ENCODE peak calls at places on chromosomes 11 and 22, in four cellular contexts. One of them, this sample, is unnamed.

GRCh38 chr11:131691558-131692041 is 321.2 kb downstream of the NTM start:
- DNase-seq in activated CD4-positive, alpha-beta T cell treated with anti-CD3 and anti-CD28 coated beads for 36 hours: peak; percentile 70
- DNase-seq in esophagus squamous epithelium: no peak
- DNase-seq in EL: peak; percentile 27
- DNase-seq in this sample: no peak

GRCh38 chr11:46697303-46697702 is 3.1 kb downstream of the ARHGAP1 start:
- DNase-seq in EL: no peak
- DNase-seq in activated CD4-positive, alpha-beta T cell treated with anti-CD3 and anti-CD28 coated beads for 36 hours: no peak
- DNase-seq in esophagus squamous epithelium: no peak
- DNase-seq in this sample: no peak

GRCh38 chr22:49686495-49687219 is 141.0 kb downstream of the BRD1 start:
- DNase-seq in activated CD4-positive, alpha-beta T cell treated with anti-CD3 and anti-CD28 coated beads for 36 hours: no peak
- DNase-seq in EL: no peak
- DNase-seq in esophagus squamous epithelium: no peak
- DNase-seq in this sample: no peak

GRCh38 chr11:106457727-106458126 is 380.3 kb downstream of the AASDHPPT start:
- DNase-seq in EL: peak; percentile 19
- DNase-seq in esophagus squamous epithelium: no peak
- DNase-seq in activated CD4-positive, alpha-beta T cell treated with anti-CD3 and anti-CD28 coated beads for 36 hours: no peak
- DNase-seq in this sample: no peak

GRCh38 chr11:86676533-86677154 is 4.2 kb upstream of the ME3 start:
- DNase-seq in esophagus squamous epithelium: no peak
- DNase-seq in activated CD4-positive, alpha-beta T cell treated with anti-CD3 and anti-CD28 coated beads for 36 hours: peak; percentile 25
- DNase-seq in EL: peak; percentile 29
- DNase-seq in this sample: no peak

GRCh38 chr11:8765294-8765693 is 82.7 kb downstream of the RPL27A start:
- DNase-seq in activated CD4-positive, alpha-beta T cell treated with anti-CD3 and anti-CD28 coated beads for 36 hours: no peak
- DNase-seq in esophagus squamous epithelium: no peak
- DNase-seq in EL: peak; percentile 84
- DNase-seq in this sample: no peak

GRCh38 chr11:46381836-46382643 is 571 bp downstream of the MDK start:
- DNase-seq in esophagus squamous epithelium: no peak
- DNase-seq in activated CD4-positive, alpha-beta T cell treated with anti-CD3 and anti-CD28 coated beads for 36 hours: peak; percentile 62
- DNase-seq in EL: peak; percentile 44
- DNase-seq in this sample: peak; percentile 61

GRCh38 chr11:118799372-118799771 is 8.4 kb upstream of the DDX6 start:
- DNase-seq in EL: no peak
- DNase-seq in activated CD4-positive, alpha-beta T cell treated with anti-CD3 and anti-CD28 coated beads for 36 hours: no peak
- DNase-seq in esophagus squamous epithelium: no peak
- DNase-seq in this sample: no peak

GRCh38 chr11:76249195-76249741 is 43.0 kb upstream of the WNT11 start:
- DNase-seq in EL: no peak
- DNase-seq in esophagus squamous epithelium: no peak
- DNase-seq in activated CD4-positive, alpha-beta T cell treated with anti-CD3 and anti-CD28 coated beads for 36 hours: no peak
- DNase-seq in this sample: no peak

GRCh38 chr11:26149585-26149984 is 182.3 kb upstream of the ANO3 start:
- DNase-seq in esophagus squamous epithelium: no peak
- DNase-seq in activated CD4-positive, alpha-beta T cell treated with anti-CD3 and anti-CD28 coated beads for 36 hours: no peak
- DNase-seq in EL: no peak
- DNase-seq in this sample: no peak

GRCh38 chr11:15645201-15645600 is 530.5 kb downstream of the INSC start:
- DNase-seq in EL: no peak
- DNase-seq in activated CD4-positive, alpha-beta T cell treated with anti-CD3 and anti-CD28 coated beads for 36 hours: no peak
- DNase-seq in esophagus squamous epithelium: no peak
- DNase-seq in this sample: no peak

GRCh38 chr22:42946551-42947198 is 68.3 kb downstream of the PACSIN2 start:
- DNase-seq in activated CD4-positive, alpha-beta T cell treated with anti-CD3 and anti-CD28 coated beads for 36 hours: no peak
- DNase-seq in EL: no peak
- DNase-seq in esophagus squamous epithelium: no peak
- DNase-seq in this sample: no peak

GRCh38 chr11:13221722-13222121 is 55.9 kb upstream of the BMAL1 start:
- DNase-seq in activated CD4-positive, alpha-beta T cell treated with anti-CD3 and anti-CD28 coated beads for 36 hours: no peak
- DNase-seq in esophagus squamous epithelium: no peak
- DNase-seq in EL: no peak
- DNase-seq in this sample: no peak

GRCh38 chr22:20783844-20784723 is 10.2 kb downstream of the SERPIND1 start:
- DNase-seq in EL: peak; percentile 70
- DNase-seq in activated CD4-positive, alpha-beta T cell treated with anti-CD3 and anti-CD28 coated beads for 36 hours: peak; percentile 66
- DNase-seq in esophagus squamous epithelium: no peak
- DNase-seq in this sample: peak; percentile 46

GRCh38 chr22:44341431-44342346 is 28.9 kb upstream of the SHISAL1 start:
- DNase-seq in EL: no peak
- DNase-seq in activated CD4-positive, alpha-beta T cell treated with anti-CD3 and anti-CD28 coated beads for 36 hours: no peak
- DNase-seq in esophagus squamous epithelium: no peak
- DNase-seq in this sample: no peak

GRCh38 chr11:106468091-106468490 is 390.6 kb downstream of the AASDHPPT start:
- DNase-seq in EL: peak; percentile 56
- DNase-seq in activated CD4-positive, alpha-beta T cell treated with anti-CD3 and anti-CD28 coated beads for 36 hours: no peak
- DNase-seq in esophagus squamous epithelium: no peak
- DNase-seq in this sample: no peak

GRCh38 chr11:11476971-11477645 is 124.1 kb upstream of the CSNK2A3 start:
- DNase-seq in activated CD4-positive, alpha-beta T cell treated with anti-CD3 and anti-CD28 coated beads for 36 hours: no peak
- DNase-seq in esophagus squamous epithelium: no peak
- DNase-seq in EL: no peak
- DNase-seq in this sample: no peak

GRCh38 chr11:101915811-101916291 is 471 bp downstream of the ANGPTL5 start:
- DNase-seq in esophagus squamous epithelium: no peak
- DNase-seq in activated CD4-positive, alpha-beta T cell treated with anti-CD3 and anti-CD28 coated beads for 36 hours: no peak
- DNase-seq in EL: peak; percentile 33
- DNase-seq in this sample: peak; percentile 8

GRCh38 chr11:86447763-86448480 is 73.2 kb downstream of the CCDC81 start:
- DNase-seq in activated CD4-positive, alpha-beta T cell treated with anti-CD3 and anti-CD28 coated beads for 36 hours: peak; percentile 64
- DNase-seq in esophagus squamous epithelium: no peak
- DNase-seq in EL: no peak
- DNase-seq in this sample: no peak